ENCODE peak calls at places on chromosomes 16 and 17, in six cellular contexts. S is left ventricle myocardium inferior; W is left colon; B is GF-D8; T is activated CD8-positive, alpha-beta T cell treated with anti-CD3 and anti-CD28 coated beads, Interleukin-2, amount 10 ng/mL, durations not matched to agents 7 days and 5 days; U is stimulated activated CD4-positive, alpha-beta T cell treated with anti-CD3 and anti-CD28 coated beads, Interleukin-4, amount 100 ng/mL, for 48 hours. P is an unnamed sample.

GRCh38 chr16:46904471-46904870 is 20.3 kb downstream of the GPT2 start:
- DNase-seq in S (no peak), W (no peak), B (no peak), T (no peak), U (no peak), P (no peak)

GRCh38 chr16:84650062-84650991 is 2.0 kb downstream of the KLHL36 start:
- DNase-seq in S (no peak), W (no peak), B (no peak), T (no peak), U (no peak), P (no peak)

GRCh38 chr16:84194470-84195200 is 3.7 kb downstream of the ADAD2 start:
- DNase-seq in S (no peak), W (no peak), B (no peak), T (peak), U (peak), P (peak)

GRCh38 chr17:72249441-72249840 is 128.6 kb downstream of the SOX9 start:
- DNase-seq in S (no peak), W (peak), B (no peak), T (no peak), U (no peak), P (no peak)

GRCh38 chr17:50257574-50258224 is 16.6 kb upstream of the TMEM92 start:
- DNase-seq in S (no peak), W (no peak), B (no peak), T (no peak), U (no peak), P (no peak)

GRCh38 chr17:1156864-1157263 is 22.9 kb downstream of the ABR start:
- DNase-seq in S (no peak), W (no peak), B (no peak), T (no peak), U (no peak), P (no peak)

GRCh38 chr17:80063815-80064585 is 27.6 kb downstream of the CCDC40 start:
- DNase-seq in S (no peak), W (peak), B (no peak), T (no peak), U (no peak), P (no peak)

GRCh38 chr17:76150712-76151622 is 9.9 kb upstream of the FOXJ1 start:
- DNase-seq in S (no peak), W (no peak), B (no peak), T (no peak), U (no peak), P (no peak)

GRCh38 chr17:36486204-36487194 is at the start of gene ZNHIT3:
- DNase-seq in S (peak), W (peak), B (peak), T (peak), U (peak), P (peak)

GRCh38 chr16:85663891-85664321 is 24.8 kb downstream of the GINS2 start:
- DNase-seq in S (peak), W (peak), B (no peak), T (no peak), U (no peak), P (no peak)